ENCODE peak calls at places on chromosome 7, in ten cellular contexts. N is body of pancreas, H is pancreas, X is fibroblast of mammary gland, G is colonic mucosa, Q is AG10803, S is OCI-LY7, B is AG04450, C is brain microvascular endothelial cell, R is lower lobe of right lung. J is an unnamed sample.

GRCh38 chr7:5274441-5274840 is 8.3 kb upstream of the SLC29A4 start:
- DNase-seq in B (no peak), C (no peak), R (no peak), H (no peak), X (no peak), G (no peak), N (no peak), S (no peak), Q (no peak), J (no peak)

GRCh38 chr7:40777913-40778312 is 643.1 kb downstream of the SUGCT start:
- DNase-seq in R (no peak), N (no peak), G (no peak), B (no peak), X (no peak), Q (no peak), S (no peak), C (no peak), H (no peak), J (no peak)

GRCh38 chr7:122995600-122995999 is at the start of gene TAS2R16:
- DNase-seq in R (no peak), G (no peak), C (no peak), Q (no peak), H (no peak), S (no peak), N (no peak), X (no peak), B (no peak), J (no peak)

GRCh38 chr7:105677803-105678583 is 96.7 kb upstream of the EFCAB10 start:
- DNase-seq in G (peak), C (no peak), H (no peak), N (peak), S (peak), R (peak), B (no peak), Q (peak), X (no peak), J (peak)

GRCh38 chr7:1844336-1844955 is 174.4 kb downstream of the ELFN1 start:
- DNase-seq in S (no peak), C (no peak), B (no peak), X (no peak), G (no peak), R (peak), N (peak), H (no peak), Q (no peak), J (peak)

GRCh38 chr7:36633377-36633776 is 90.9 kb downstream of the AOAH start:
- DNase-seq in N (no peak), H (no peak), Q (no peak), C (no peak), S (no peak), B (no peak), X (no peak), R (no peak), G (no peak), J (no peak)

GRCh38 chr7:27116019-27116411 is 13.5 kb upstream of the HOXA2 start:
- DNase-seq in S (no peak), X (no peak), R (no peak), G (peak), B (no peak), C (no peak), N (no peak), H (no peak), Q (no peak), J (peak)

GRCh38 chr7:144100607-144101006 is 8.8 kb upstream of the OR2A2 start:
- DNase-seq in S (no peak), Q (no peak), B (no peak), R (no peak), N (no peak), C (no peak), X (no peak), G (no peak), H (no peak), J (no peak)

GRCh38 chr7:155951554-155952158 is 139.4 kb upstream of the SHH start:
- DNase-seq in S (no peak), B (peak), Q (no peak), H (peak), C (peak), R (no peak), G (no peak), N (peak), X (peak), J (no peak)

GRCh38 chr7:129952164-129952652 is 552 bp downstream of the UBE2H start:
- DNase-seq in S (peak), C (no peak), G (peak), Q (peak), N (peak), B (no peak), R (peak), H (peak), X (peak), J (peak)

GRCh38 chr7:1056006-1056784 is 11.8 kb downstream of the GPR146 start:
- DNase-seq in X (no peak), Q (no peak), S (peak), C (no peak), B (no peak), N (no peak), H (no peak), G (no peak), R (peak), J (peak)

GRCh38 chr7:141648276-141649114 is 53.5 kb downstream of the DENND11 start:
- DNase-seq in X (no peak), S (no peak), Q (no peak), H (no peak), R (no peak), G (no peak), N (no peak), B (no peak), C (no peak), J (no peak)

GRCh38 chr7:137920637-137921473 is 74.1 kb upstream of the DGKI start:
- DNase-seq in G (no peak), Q (peak), B (no peak), S (no peak), X (peak), N (no peak), H (no peak), C (no peak), R (no peak), J (no peak)

GRCh38 chr7:152910545-152911013 is 151.0 kb downstream of the ACTR3B start:
- DNase-seq in N (no peak), B (no peak), C (no peak), R (no peak), X (no peak), G (no peak), Q (no peak), H (peak), S (no peak), J (no peak)

GRCh38 chr7:55131421-55131929 is 112.7 kb downstream of the EGFR start:
- DNase-seq in S (no peak), R (no peak), H (no peak), B (no peak), C (no peak), X (no peak), Q (no peak), N (no peak), G (no peak), J (no peak)

DNA sequence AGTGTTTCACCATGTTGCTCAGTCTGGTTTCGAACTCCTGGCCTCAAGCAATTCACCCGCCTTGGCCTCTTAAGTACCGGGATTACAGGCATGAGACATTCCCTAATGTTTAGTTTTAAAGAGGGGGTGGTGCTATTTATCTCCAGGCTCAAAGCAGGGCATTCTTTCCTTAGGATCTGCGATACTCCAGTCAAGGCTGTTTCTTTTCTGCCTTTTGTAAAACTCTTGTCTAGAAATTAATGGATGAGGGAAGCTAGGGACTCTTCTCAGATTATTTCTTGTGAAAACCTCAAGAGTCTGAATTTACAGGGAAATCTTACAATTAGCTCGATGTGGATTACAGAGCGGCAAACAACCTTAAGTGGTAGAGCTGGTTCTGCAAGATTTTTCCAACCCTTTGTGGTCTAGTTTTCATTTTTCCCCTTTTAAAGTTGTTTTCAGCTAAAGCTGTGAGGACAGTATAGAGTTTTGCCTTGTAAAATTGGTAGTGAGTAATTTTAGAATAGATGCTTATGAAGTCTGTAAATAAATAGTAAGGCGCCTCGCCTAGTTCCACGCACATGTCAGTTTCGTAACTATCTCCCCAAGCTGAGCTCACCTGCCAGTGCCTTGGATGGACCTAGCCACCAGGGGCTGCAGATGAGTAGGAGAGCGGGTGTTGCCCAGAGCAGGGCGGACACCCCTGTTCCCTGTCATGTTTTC is 53.1 kb downstream of the CUX1 start:
- DNase-seq in Q (no peak), R (no peak), S (peak), G (peak), H (no peak), N (peak), C (no peak), X (no peak), B (no peak), J (peak)
- TF ChIP-seq CTCF in Q (no peak), R (no peak), S (peak), G (peak), H (no peak), N (no peak), C (peak), X (no peak), B (peak), J (peak)

GRCh38 chr7:150979706-150980390 is 1.7 kb upstream of the KCNH2 start:
- DNase-seq in H (no peak), X (no peak), N (no peak), B (no peak), R (no peak), G (no peak), C (no peak), S (no peak), Q (no peak), J (peak)

GRCh38 chr7:150982348-150982747 is 4.2 kb upstream of the KCNH2 start:
- DNase-seq in S (no peak), Q (no peak), H (no peak), B (no peak), R (no peak), N (no peak), X (no peak), G (no peak), C (no peak), J (no peak)

GRCh38 chr7:150981644-150982043 is 3.5 kb upstream of the KCNH2 start:
- DNase-seq in C (no peak), X (no peak), R (no peak), G (no peak), Q (no peak), B (no peak), N (no peak), S (no peak), H (no peak), J (no peak)

GRCh38 chr7:150978136-150978789 is at the start of gene KCNH2:
- DNase-seq in R (no peak), H (no peak), G (no peak), B (no peak), Q (no peak), N (peak), X (no peak), S (peak), C (no peak), J (no peak)

DNA sequence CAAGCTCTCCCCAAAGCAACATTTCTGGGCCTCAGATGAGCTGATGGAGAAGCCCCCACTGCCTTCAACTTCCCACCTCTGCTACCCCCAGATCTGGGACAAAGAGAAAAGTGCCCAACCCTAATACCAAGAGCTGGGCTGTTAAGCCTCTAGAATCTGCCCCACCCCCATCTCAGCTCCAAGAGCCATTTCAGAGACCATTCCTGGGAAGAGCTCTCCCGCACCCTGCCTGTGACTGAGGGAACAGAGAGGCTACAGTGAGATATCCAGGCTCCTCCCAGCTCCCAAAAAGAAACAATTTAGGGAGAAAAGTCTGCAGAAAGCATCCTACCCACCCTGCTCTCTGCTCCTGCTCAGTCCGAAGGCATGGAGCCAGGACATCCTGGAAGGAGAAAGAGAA is 2.5 kb upstream of the KCNH2 start:
- DNase-seq in C (no peak), B (no peak), Q (no peak), R (no peak), H (no peak), S (no peak), G (no peak), N (no peak), X (no peak), J (no peak)
- TF ChIP-seq CTCF in C (no peak), B (no peak), Q (no peak), R (no peak), H (no peak), S (no peak), G (no peak), N (no peak), X (no peak), J (no peak)

GRCh38 chr7:131302453-131302852 is 25.2 kb upstream of the MKLN1 start:
- DNase-seq in X (no peak), S (no peak), G (no peak), N (peak), Q (no peak), B (no peak), R (no peak), H (peak), C (no peak), J (no peak)

GRCh38 chr7:131300572-131301466 is 26.9 kb upstream of the MKLN1 start:
- DNase-seq in X (peak), C (no peak), B (no peak), S (no peak), G (no peak), R (no peak), Q (no peak), H (no peak), N (no peak), J (no peak)

GRCh38 chr7:131300078-131300477 is 27.6 kb upstream of the MKLN1 start:
- DNase-seq in B (no peak), S (no peak), C (no peak), H (no peak), X (no peak), N (no peak), G (no peak), R (no peak), Q (no peak), J (no peak)

GRCh38 chr7:131305152-131305551 is 22.5 kb upstream of the MKLN1 start:
- DNase-seq in S (no peak), C (no peak), N (no peak), R (no peak), G (no peak), Q (no peak), B (no peak), X (no peak), H (no peak), J (no peak)

GRCh38 chr7:131302876-131303707 is 24.6 kb upstream of the MKLN1 start:
- DNase-seq in H (peak), X (peak), R (no peak), Q (peak), S (peak), C (no peak), B (no peak), G (peak), N (peak), J (no peak)
- TF ChIP-seq CTCF in H (no peak), X (peak), R (peak), Q (peak), S (peak), C (peak), B (peak), G (peak), N (peak), J (no peak)

GRCh38 chr7:85851571-85852193 is 664.8 kb upstream of the SEMA3D start:
- DNase-seq in B (peak), C (no peak), X (peak), N (no peak), Q (peak), H (no peak), R (no peak), S (peak), G (no peak), J (no peak)
- TF ChIP-seq CTCF in B (peak), C (peak), X (peak), N (no peak), Q (peak), H (no peak), R (peak), S (peak), G (peak), J (no peak)

GRCh38 chr7:64651632-64652165 is 14.2 kb upstream of the ZNF107 start:
- DNase-seq in H (no peak), R (no peak), G (no peak), B (no peak), Q (no peak), C (no peak), N (no peak), X (no peak), S (no peak), J (no peak)
- TF ChIP-seq CTCF in H (no peak), R (no peak), G (no peak), B (no peak), Q (no peak), C (no peak), N (no peak), X (no peak), S (peak), J (no peak)

GRCh38 chr7:110095372-110096052 is 995.4 kb upstream of the LRRN3 start:
- DNase-seq in H (no peak), Q (no peak), S (no peak), B (no peak), X (no peak), G (no peak), R (no peak), N (no peak), C (no peak), J (no peak)

GRCh38 chr7:110084177-110084807 is 1006.6 kb upstream of the LRRN3 start:
- DNase-seq in H (no peak), C (no peak), B (no peak), R (no peak), S (no peak), X (no peak), Q (no peak), G (no peak), N (peak), J (no peak)

DNA sequence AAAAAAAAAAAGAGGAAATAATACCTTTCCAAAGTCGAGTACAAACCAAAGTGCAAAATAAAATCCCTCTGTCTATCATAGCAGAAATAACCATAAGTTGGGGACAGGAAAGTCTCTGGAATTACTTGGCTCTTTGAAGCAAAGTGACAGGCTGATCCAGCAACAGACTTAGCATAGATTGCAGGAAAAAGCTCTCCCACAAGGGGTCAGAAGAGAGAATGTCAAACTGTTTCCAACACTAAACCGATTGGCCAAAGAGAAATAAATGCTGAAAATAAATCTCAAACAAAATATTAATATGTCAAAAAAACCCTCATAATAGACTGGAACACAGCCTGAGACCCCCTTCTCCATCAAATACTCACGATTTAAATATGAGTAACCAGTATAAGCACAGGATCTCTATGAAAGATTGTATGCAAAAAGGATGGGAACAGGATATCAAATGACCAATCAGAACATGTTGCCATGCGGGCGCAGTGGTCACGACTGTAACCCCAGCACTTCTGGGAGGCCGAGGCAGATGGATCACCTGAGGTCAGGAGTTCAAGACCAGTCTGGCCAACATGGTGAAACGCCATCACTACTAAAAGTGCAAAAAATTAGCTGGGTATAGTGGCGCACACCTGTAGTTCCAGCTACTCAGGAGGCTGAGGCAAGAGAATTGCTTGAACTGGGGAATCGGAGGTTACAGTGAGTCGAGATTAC is 1000.7 kb upstream of the LRRN3 start:
- DNase-seq in C (peak), B (no peak), N (no peak), H (no peak), Q (no peak), X (peak), G (no peak), S (peak), R (no peak), J (no peak)
- TF ChIP-seq CTCF in C (peak), B (peak), N (no peak), H (no peak), Q (peak), X (peak), G (peak), S (peak), R (peak), J (no peak)

GRCh38 chr7:159114981-159115380 is 29.7 kb downstream of the VIPR2 start:
- DNase-seq in S (no peak), B (no peak), X (no peak), N (peak), Q (no peak), H (peak), R (no peak), C (no peak), G (no peak), J (no peak)

GRCh38 chr7:159114096-159114495 is 30.6 kb downstream of the VIPR2 start:
- DNase-seq in N (peak), S (no peak), H (no peak), G (no peak), R (no peak), Q (no peak), B (no peak), X (no peak), C (no peak), J (no peak)

GRCh38 chr7:159116581-159117339 is 27.9 kb downstream of the VIPR2 start:
- DNase-seq in H (peak), G (no peak), C (no peak), X (no peak), N (peak), Q (no peak), S (no peak), R (no peak), B (no peak), J (no peak)

GRCh38 chr7:159117366-159118219 is 27.1 kb downstream of the VIPR2 start:
- DNase-seq in G (no peak), S (no peak), Q (no peak), H (no peak), R (no peak), X (no peak), N (no peak), B (no peak), C (no peak), J (no peak)

GRCh38 chr7:159115601-159116501 is 28.8 kb downstream of the VIPR2 start:
- DNase-seq in X (no peak), B (no peak), Q (no peak), R (no peak), G (no peak), H (peak), S (no peak), C (no peak), N (peak), J (no peak)
- TF ChIP-seq CTCF in X (no peak), B (no peak), Q (no peak), R (no peak), G (no peak), H (no peak), S (no peak), C (no peak), N (no peak), J (no peak)